ENCODE peak calls at places on chromosome 16, in ten cellular contexts. E, O, N, R, D, J, Q, A, Z and B are unnamed samples.

GRCh38 chr16:88301431-88301830 is 81.3 kb upstream of the ZNF469 start:
- DNase-seq in N (no peak), Q (no peak), D (no peak), J (no peak), E (no peak), O (no peak), Z (no peak), R (no peak), A (no peak), B (no peak)

GRCh38 chr16:78072275-78072674 is 27.2 kb upstream of the WWOX start:
- DNase-seq in J (no peak), E (no peak), R (no peak), A (no peak), Z (no peak), N (no peak), O (no peak), D (no peak), Q (no peak), B (no peak)

GRCh38 chr16:69176033-69176780 is 10.8 kb upstream of the SNTB2 start:
- DNase-seq in N (no peak), E (no peak), D (peak), Q (no peak), O (peak), R (no peak), Z (no peak), J (no peak), A (no peak), B (no peak)

GRCh38 chr16:85185701-85186100 is 73.4 kb upstream of the CIBAR2 start:
- DNase-seq in A (no peak), Q (no peak), E (no peak), D (no peak), R (no peak), O (no peak), J (no peak), Z (no peak), N (no peak), B (no peak)

GRCh38 chr16:87278191-87279093 is 38.8 kb downstream of the C16orf95 start:
- DNase-seq in J (peak), R (peak), Z (peak), Q (peak), E (peak), D (peak), N (peak), O (peak), A (peak), B (peak)

GRCh38 chr16:23803591-23804123 is 32.1 kb upstream of the PRKCB start:
- DNase-seq in N (peak), Z (peak), J (peak), R (peak), D (peak), Q (no peak), A (peak), O (peak), E (no peak), B (peak)

GRCh38 chr16:73560497-73560896 is 512.6 kb upstream of the ZFHX3 start:
- DNase-seq in D (no peak), O (no peak), E (no peak), N (no peak), A (no peak), R (no peak), J (no peak), Q (no peak), Z (no peak), B (no peak)

GRCh38 chr16:84115919-84116719 is 623 bp downstream of the MBTPS1 start:
- DNase-seq in Q (peak), D (no peak), A (peak), E (no peak), N (no peak), R (no peak), J (peak), Z (peak), O (peak), B (peak)

GRCh38 chr16:25035494-25036405 is 20.6 kb upstream of the ARHGAP17 start:
- DNase-seq in Z (no peak), D (no peak), E (no peak), R (no peak), O (peak), J (no peak), N (no peak), Q (no peak), A (no peak), B (no peak)

GRCh38 chr16:57781741-57782606 is 20.3 kb downstream of the KIFC3 start:
- DNase-seq in Z (no peak), E (no peak), J (no peak), N (no peak), A (no peak), D (no peak), R (no peak), O (peak), Q (no peak), B (no peak)

GRCh38 chr16:70767377-70768204 is 33.4 kb downstream of the VAC14 start:
- DNase-seq in Z (no peak), J (no peak), A (no peak), O (peak), D (no peak), E (no peak), R (no peak), Q (no peak), N (no peak), B (no peak)

GRCh38 chr16:24609740-24610420 is 70.5 kb downstream of the RBBP6 start:
- DNase-seq in A (peak), R (no peak), E (no peak), O (peak), Z (peak), D (peak), N (peak), Q (no peak), J (peak), B (peak)

GRCh38 chr16:48556210-48556912 is 53.6 kb downstream of the N4BP1 start:
- DNase-seq in Q (no peak), R (no peak), A (no peak), N (no peak), J (no peak), Z (no peak), O (no peak), D (no peak), E (no peak), B (no peak)

GRCh38 chr16:69195371-69196029 is 8.5 kb downstream of the SNTB2 start:
- DNase-seq in N (no peak), Q (no peak), O (no peak), R (no peak), D (no peak), A (no peak), Z (no peak), J (no peak), E (no peak), B (no peak)

GRCh38 chr16:35711435-35711834 is 2252.0 kb downstream of the TP53TG3F start:
- DNase-seq in D (no peak), E (no peak), Z (peak), N (no peak), J (no peak), O (no peak), A (no peak), Q (peak), R (no peak), B (no peak)

GRCh38 chr16:88686062-88686438 is 257 bp downstream of the SNAI3 start:
- DNase-seq in Q (no peak), Z (no peak), N (no peak), R (no peak), E (no peak), O (no peak), D (no peak), J (no peak), A (no peak), B (peak)

GRCh38 chr16:30112197-30113030 is 923 bp downstream of the GDPD3 start:
- DNase-seq in O (peak), E (no peak), J (peak), D (no peak), N (peak), R (peak), Z (no peak), A (peak), Q (peak), B (peak)

GRCh38 chr16:995087-995486 is 13.5 kb downstream of the SOX8 start:
- DNase-seq in A (no peak), E (no peak), Q (no peak), O (no peak), R (no peak), D (no peak), N (no peak), J (no peak), Z (no peak), B (no peak)

GRCh38 chr16:53922805-53923645 is 219.1 kb downstream of the FTO start:
- DNase-seq in Z (no peak), R (no peak), N (no peak), A (no peak), E (no peak), O (no peak), D (no peak), J (no peak), Q (no peak), B (no peak)

GRCh38 chr16:375927-376816 is 5.6 kb downstream of the PGAP6 start:
- DNase-seq in N (no peak), E (no peak), Z (no peak), J (no peak), Q (no peak), O (no peak), A (no peak), R (no peak), D (no peak), B (no peak)

GRCh38 chr16:57743886-57744645 is 8.5 kb downstream of the KATNB1 start:
- DNase-seq in Q (no peak), N (no peak), E (no peak), D (no peak), R (no peak), J (no peak), O (no peak), Z (no peak), A (no peak), B (no peak)

GRCh38 chr16:56348168-56349085 is 76.9 kb downstream of the AMFR start:
- DNase-seq in D (no peak), R (no peak), A (no peak), N (no peak), O (peak), Z (no peak), J (peak), Q (no peak), E (no peak), B (no peak)